ENCODE peak calls at places on chromosome 1, in ten cellular contexts. O is CD4-positive, alpha-beta memory T cell; T is mesendoderm; S is iPS DF 6.9; G is mammary epithelial cell; J is colonic mucosa; C is heart right ventricle; E is neuronal stem cell; H is right atrium auricular region; Q is caudate nucleus. I is an unnamed sample.

GRCh38 chr1:201791775-201792166 is 37.2 kb upstream of the IPO9 start:
- DNase-seq in O (no peak), T (no peak), S (no peak), G (peak), J (no peak), C (peak), E (no peak), H (peak), Q (no peak), I (no peak)

GRCh38 chr1:46202975-46203737 is at the start of gene LURAP1:
- DNase-seq in O (peak), T (peak), S (no peak), G (peak), J (peak), C (peak), E (peak), H (peak), Q (peak), I (no peak)

GRCh38 chr1:225655509-225656258 is 2.8 kb upstream of the ENAH start:
- DNase-seq in O (no peak), T (peak), S (no peak), G (peak), J (peak), C (peak), E (no peak), H (peak), Q (peak), I (peak)

GRCh38 chr1:110945626-110946025 is 18.1 kb downstream of the LRIF1 start:
- DNase-seq in O (no peak), T (no peak), S (no peak), G (no peak), J (no peak), C (no peak), E (no peak), H (no peak), Q (no peak), I (no peak)

GRCh38 chr1:27405074-27405473 is 12.7 kb downstream of the GPR3 start:
- DNase-seq in O (no peak), T (peak), S (no peak), G (peak), J (no peak), C (peak), E (no peak), H (no peak), Q (no peak), I (no peak)

GRCh38 chr1:154353966-154354365 is 28.6 kb downstream of the ATP8B2 start:
- DNase-seq in O (no peak), T (no peak), S (no peak), G (no peak), J (no peak), C (no peak), E (no peak), H (no peak), Q (no peak), I (no peak)

GRCh38 chr1:32983039-32983438 is 18.4 kb upstream of the RNF19B start:
- DNase-seq in O (no peak), T (no peak), S (no peak), G (no peak), J (no peak), C (no peak), E (no peak), H (no peak), Q (no peak), I (no peak)

GRCh38 chr1:204828352-204828850 is 42.3 kb upstream of the NFASC start:
- DNase-seq in O (no peak), T (peak), S (no peak), G (peak), J (peak), C (peak), E (peak), H (no peak), Q (peak), I (no peak)

GRCh38 chr1:55317673-55318072 is 102.5 kb upstream of the USP24 start:
- DNase-seq in O (no peak), T (no peak), S (no peak), G (no peak), J (no peak), C (no peak), E (no peak), H (no peak), Q (no peak), I (no peak)

GRCh38 chr1:37940299-37940947 is 6.4 kb downstream of the INPP5B start:
- DNase-seq in O (no peak), T (no peak), S (no peak), G (no peak), J (peak), C (no peak), E (no peak), H (no peak), Q (no peak), I (no peak)

GRCh38 chr1:70583522-70583921 is 172.5 kb downstream of the CTH start:
- DNase-seq in O (no peak), T (no peak), S (no peak), G (no peak), J (no peak), C (no peak), E (no peak), H (no peak), Q (no peak), I (no peak)

GRCh38 chr1:100009458-100009857 is 39.7 kb downstream of the SLC35A3 start:
- DNase-seq in O (no peak), T (peak), S (no peak), G (peak), J (no peak), C (no peak), E (no peak), H (no peak), Q (no peak), I (no peak)

GRCh38 chr1:74767490-74767889 is 34.5 kb downstream of the TYW3 start:
- DNase-seq in O (no peak), T (peak), S (no peak), G (peak), J (no peak), C (no peak), E (no peak), H (no peak), Q (no peak), I (no peak)

GRCh38 chr1:234527346-234527745 is 48.4 kb upstream of the TARBP1 start:
- DNase-seq in O (no peak), T (no peak), S (no peak), G (no peak), J (no peak), C (no peak), E (no peak), H (no peak), Q (no peak), I (no peak)

GRCh38 chr1:234528073-234528865 is 49.3 kb upstream of the TARBP1 start:
- DNase-seq in O (no peak), T (no peak), S (no peak), G (no peak), J (no peak), C (peak), E (no peak), H (no peak), Q (peak), I (no peak)

GRCh38 chr1:234529095-234529494 is 50.1 kb upstream of the TARBP1 start:
- DNase-seq in O (no peak), T (no peak), S (no peak), G (no peak), J (no peak), C (no peak), E (no peak), H (no peak), Q (no peak), I (no peak)

GRCh38 chr1:234521802-234522185 is 42.8 kb upstream of the TARBP1 start:
- DNase-seq in O (no peak), T (no peak), S (no peak), G (no peak), J (no peak), C (no peak), E (no peak), H (no peak), Q (no peak), I (no peak)

DNA sequence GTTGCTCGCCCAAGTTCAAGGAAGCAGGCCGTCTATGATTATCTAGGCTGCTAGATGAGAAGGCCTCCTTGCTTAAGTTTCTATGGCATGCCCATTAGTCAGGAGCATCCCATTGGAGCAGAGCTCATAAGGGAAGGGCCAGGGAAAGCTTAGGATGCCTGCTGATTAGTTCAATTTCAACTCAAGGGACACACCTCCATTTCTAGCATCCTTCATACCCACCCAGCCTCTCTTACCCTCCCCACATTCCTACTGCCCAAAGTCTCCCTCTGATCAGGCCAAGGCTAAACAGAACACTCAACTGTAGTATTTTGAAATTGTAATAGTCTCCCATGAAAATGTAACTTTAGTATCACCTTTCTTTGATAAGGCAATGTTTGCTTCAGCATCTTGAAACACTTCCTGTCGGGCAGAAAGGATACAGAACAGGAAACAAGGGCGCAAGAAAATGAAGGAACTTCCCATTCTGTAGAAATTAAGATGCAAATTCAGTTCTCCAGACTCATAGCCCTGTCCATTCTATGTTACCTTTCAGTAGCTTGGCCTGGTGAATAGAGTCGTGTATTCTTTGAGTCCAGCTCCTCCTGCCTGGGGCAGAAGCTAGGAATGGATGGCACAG is 46.3 kb upstream of the TARBP1 start:
- DNase-seq in O (no peak), T (peak), S (no peak), G (no peak), J (no peak), C (no peak), E (no peak), H (no peak), Q (no peak), I (no peak)
- H3K27ac ChIP-seq in O (no peak), T (no peak), S (no peak), G (no peak), J (no peak), C (peak), E (no peak), H (peak), Q (no peak), I (no peak)

GRCh38 chr1:175525222-175525621 is 218.2 kb downstream of the TNR start:
- DNase-seq in O (no peak), T (no peak), S (no peak), G (no peak), J (no peak), C (no peak), E (no peak), H (no peak), Q (no peak), I (no peak)
- H3K27ac ChIP-seq in O (no peak), T (no peak), S (no peak), G (no peak), J (no peak), C (no peak), E (no peak), H (no peak), Q (no peak), I (no peak)

DNA sequence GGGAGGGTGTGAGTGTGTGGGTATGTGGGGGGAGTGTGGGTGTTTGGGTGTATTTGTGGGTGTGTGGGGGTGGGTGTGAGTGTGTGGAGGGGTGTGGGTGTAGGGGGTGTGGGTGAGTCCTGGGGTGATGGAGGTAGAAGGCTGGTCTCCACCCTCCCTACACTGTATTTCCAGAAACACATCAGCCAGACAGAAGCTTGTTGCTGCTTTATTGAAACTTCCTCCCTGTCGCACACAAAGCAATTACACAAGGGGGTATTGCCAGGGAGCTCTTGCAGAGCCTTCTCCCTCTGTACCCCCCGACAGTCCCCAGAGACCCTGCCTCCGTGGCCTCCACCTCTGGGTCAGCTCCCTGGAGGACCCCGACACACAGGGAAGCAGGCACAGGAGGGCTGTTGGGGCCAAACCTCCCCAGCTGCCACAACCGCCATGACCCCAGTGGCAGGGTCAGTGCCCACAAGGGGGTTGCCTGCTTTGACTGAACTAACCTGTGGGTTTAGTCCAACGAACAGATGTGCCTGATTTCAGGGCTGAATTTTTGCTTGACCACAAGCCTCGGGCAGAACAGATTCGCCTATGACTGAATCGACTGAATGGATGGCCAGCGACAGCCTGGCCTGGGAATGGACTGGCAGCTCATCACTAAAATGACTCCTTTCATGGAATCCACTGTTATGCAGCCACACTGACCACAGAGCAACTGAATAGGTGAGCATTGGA is 9.1 kb upstream of the MATN1 start:
- DNase-seq in O (no peak), T (no peak), S (no peak), G (peak), J (no peak), C (no peak), E (no peak), H (no peak), Q (no peak), I (no peak)
- H3K27ac ChIP-seq in O (no peak), T (no peak), S (no peak), G (no peak), J (no peak), C (no peak), E (no peak), H (no peak), Q (peak), I (no peak)

DNA sequence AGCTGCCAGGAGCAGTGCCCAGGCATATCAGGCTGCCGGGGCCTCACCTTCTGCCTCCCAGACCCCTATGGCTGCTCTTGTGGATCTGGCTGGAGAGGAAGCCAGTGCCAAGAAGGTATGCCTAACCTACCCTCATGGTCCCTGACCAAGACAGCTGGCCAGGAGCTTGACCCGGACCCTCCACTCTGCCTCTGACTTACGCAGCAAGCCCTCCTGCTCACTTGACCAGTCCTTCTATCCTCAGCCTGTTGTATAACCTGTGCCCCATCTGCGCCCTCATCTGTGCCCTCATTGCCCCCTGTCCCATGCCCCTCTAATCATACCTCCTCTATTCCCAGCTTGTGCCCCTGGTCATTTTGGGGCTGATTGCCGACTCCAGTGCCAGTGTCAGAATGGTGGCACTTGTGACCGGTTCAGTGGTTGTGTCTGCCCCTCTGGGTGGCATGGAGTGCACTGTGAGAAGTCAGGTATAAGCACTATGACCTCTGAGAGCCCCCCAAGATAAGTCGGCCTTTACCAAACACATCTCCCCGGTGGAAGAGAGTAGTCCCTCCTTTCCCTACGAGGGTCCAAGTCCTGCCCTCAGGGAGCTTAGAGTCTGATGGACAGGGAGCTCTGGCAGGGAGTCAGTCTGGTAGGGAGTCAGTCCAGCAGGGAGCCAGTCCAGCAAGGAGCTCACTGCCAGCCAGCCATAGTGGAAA is 6.8 kb downstream of the TIE1 start:
- DNase-seq in O (no peak), T (no peak), S (no peak), G (no peak), J (no peak), C (no peak), E (no peak), H (no peak), Q (no peak), I (no peak)
- H3K27ac ChIP-seq in O (no peak), T (no peak), S (no peak), G (no peak), J (no peak), C (no peak), E (no peak), H (no peak), Q (no peak), I (no peak)

GRCh38 chr1:172360511-172360910 is 60.0 kb upstream of the C1orf105 start:
- DNase-seq in O (no peak), T (peak), S (peak), G (peak), J (peak), C (no peak), E (peak), H (no peak), Q (no peak), I (peak)
- H3K27ac ChIP-seq in O (no peak), T (no peak), S (no peak), G (peak), J (peak), C (peak), E (no peak), H (no peak), Q (no peak), I (peak)

GRCh38 chr1:184297244-184297750 is 89.5 kb upstream of the C1orf21 start:
- DNase-seq in O (no peak), T (no peak), S (no peak), G (no peak), J (no peak), C (no peak), E (no peak), H (no peak), Q (no peak), I (no peak)
- H3K27ac ChIP-seq in O (no peak), T (no peak), S (no peak), G (no peak), J (no peak), C (peak), E (no peak), H (peak), Q (no peak), I (no peak)

DNA sequence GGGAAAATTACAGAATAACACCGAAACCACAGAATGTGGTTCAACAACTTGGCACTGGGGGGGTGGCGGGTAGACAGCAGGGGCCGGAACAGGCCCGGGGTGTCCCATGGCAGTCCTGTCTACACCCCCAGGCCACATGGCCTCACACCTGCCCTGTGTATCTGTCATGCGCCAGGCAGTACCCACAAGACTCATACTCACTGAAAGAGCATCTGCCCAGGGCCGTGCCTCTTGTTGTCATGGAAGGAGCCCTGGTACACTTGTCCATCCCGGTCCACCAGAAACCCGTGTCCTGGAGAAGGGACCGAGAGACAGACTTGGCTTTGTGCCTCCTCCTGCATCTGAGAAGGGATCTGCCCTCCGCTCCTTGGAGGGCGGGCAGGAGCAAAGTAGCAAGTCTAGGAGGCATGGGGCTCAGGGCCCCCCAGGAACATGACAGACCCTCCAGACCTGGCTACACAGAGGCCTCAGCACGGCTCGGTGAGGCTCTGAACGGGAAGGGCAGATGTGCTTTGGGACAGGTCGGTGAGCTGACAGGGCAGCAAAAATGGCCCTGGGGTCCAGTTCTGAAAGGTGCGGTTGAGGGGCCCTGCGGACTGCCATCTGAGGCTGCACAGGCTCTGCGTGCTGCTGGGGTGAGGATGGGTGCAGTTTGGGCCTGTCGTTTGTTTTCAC is 5.6 kb downstream of the MORN1 start:
- DNase-seq in O (no peak), T (no peak), S (no peak), G (no peak), J (no peak), C (no peak), E (no peak), H (no peak), Q (no peak), I (no peak)
- H3K27ac ChIP-seq in O (no peak), T (no peak), S (no peak), G (no peak), J (no peak), C (no peak), E (no peak), H (no peak), Q (no peak), I (no peak)

DNA sequence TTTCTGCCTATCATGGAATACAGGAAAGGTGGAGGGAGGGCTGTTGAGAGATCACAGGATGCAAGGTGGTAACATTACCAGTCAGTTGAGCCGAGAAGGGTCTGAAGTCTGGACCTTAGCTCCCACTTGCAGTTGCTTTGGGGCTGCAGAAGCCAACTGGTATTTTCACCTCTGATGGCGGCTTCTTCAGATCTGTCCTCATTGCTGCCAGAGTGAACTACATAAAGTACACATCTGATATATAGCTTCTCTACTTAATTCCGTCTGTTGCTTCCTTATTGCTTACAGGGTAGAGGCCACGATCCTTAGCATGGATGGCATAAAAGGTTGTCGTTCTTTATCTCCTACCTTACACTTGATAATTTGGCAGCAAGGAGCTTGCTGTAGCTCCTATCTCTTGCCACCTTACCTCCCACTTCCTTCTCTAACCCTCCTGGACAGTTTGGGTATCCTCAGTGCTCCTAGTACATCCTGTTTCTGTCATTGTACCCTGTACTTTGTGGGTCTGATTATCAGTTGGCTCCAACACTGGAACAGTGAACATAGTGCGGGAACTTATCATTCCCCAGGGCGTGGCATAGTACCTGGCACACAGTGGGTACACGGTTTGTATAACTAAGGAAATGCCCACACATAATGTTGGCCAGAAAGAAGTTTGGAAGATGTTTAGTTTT is 30.9 kb upstream of the NBL1 start:
- DNase-seq in O (no peak), T (no peak), S (no peak), G (no peak), J (peak), C (no peak), E (no peak), H (no peak), Q (no peak), I (no peak)
- H3K27ac ChIP-seq in O (no peak), T (no peak), S (no peak), G (no peak), J (peak), C (no peak), E (no peak), H (peak), Q (no peak), I (no peak)